ENCODE peak calls at places on chromosomes 12 and 14, in nine cellular contexts. G is islet precursor cell; P is SK-MEL-5; Z is stromal cell of bone marrow; U is T-helper 9 cell; T is hippocampal formation; W is stimulated activated CD8-positive, alpha-beta memory T cell treated with anti-CD3 and anti-CD28 coated beads, Interleukin-4, amount 100 ng/mL, for 1 hour; J is ecto neural progenitor cell; E is thoracic aorta. Y is an unnamed sample.

GRCh38 chr12:133264173-133264572 is 28.5 kb upstream of the ANHX start:
- DNase-seq in Z (no peak), T (no peak), G (no peak), U (no peak), E (no peak), W (no peak), J (no peak), P (no peak), Y (no peak)

GRCh38 chr14:61150851-61151250 is 130.3 kb downstream of the TMEM30B start:
- DNase-seq in Z (no peak), J (no peak), U (no peak), G (no peak), T (no peak), W (no peak), P (no peak), E (no peak), Y (no peak)

GRCh38 chr12:121059031-121059898 is 20.2 kb upstream of the OASL start:
- DNase-seq in T (no peak), J (no peak), E (no peak), P (no peak), W (no peak), U (no peak), Z (no peak), G (peak), Y (peak)

GRCh38 chr14:91329615-91330014 is 85.1 kb upstream of the GPR68 start:
- DNase-seq in W (no peak), E (no peak), U (no peak), P (no peak), Z (no peak), G (no peak), J (no peak), T (no peak), Y (no peak)

GRCh38 chr12:27064397-27065342 is 17.7 kb downstream of the C12orf71 start:
- DNase-seq in W (no peak), U (no peak), T (no peak), G (no peak), J (no peak), E (no peak), Z (no peak), P (no peak), Y (no peak)

GRCh38 chr12:118126119-118126757 is 9.7 kb upstream of the PEBP1 start:
- DNase-seq in E (no peak), U (no peak), J (no peak), G (no peak), Z (no peak), P (no peak), T (no peak), W (no peak), Y (no peak)

GRCh38 chr12:128075332-128075731 is 191.6 kb upstream of the TMEM132C start:
- DNase-seq in J (no peak), Z (no peak), U (no peak), P (no peak), W (no peak), G (peak), E (no peak), T (no peak), Y (peak)

GRCh38 chr14:53167602-53168328 is 14.6 kb upstream of the DDHD1 start:
- DNase-seq in G (no peak), U (no peak), T (no peak), W (no peak), Z (no peak), P (no peak), E (no peak), J (no peak), Y (no peak)

GRCh38 chr12:132342322-132342721 is 12.9 kb upstream of the GALNT9 start:
- DNase-seq in P (no peak), W (no peak), J (peak), T (no peak), G (peak), Z (no peak), E (no peak), U (no peak), Y (no peak)

GRCh38 chr14:86065407-86065806 is 535.5 kb downstream of the FLRT2 start:
- DNase-seq in P (no peak), Z (no peak), U (no peak), E (no peak), W (no peak), J (no peak), G (no peak), T (no peak), Y (no peak)

GRCh38 chr14:23327947-23328744 is 6.9 kb downstream of the PABPN1 start:
- DNase-seq in Z (peak), E (no peak), J (peak), W (no peak), T (peak), P (peak), G (peak), U (peak), Y (no peak)

GRCh38 chr12:132439333-132439904 is 50.5 kb upstream of the FBRSL1 start:
- DNase-seq in T (no peak), P (no peak), Z (no peak), U (no peak), W (no peak), G (no peak), E (no peak), J (no peak), Y (no peak)

GRCh38 chr12:96015672-96016071 is 19.5 kb upstream of the HAL start:
- DNase-seq in Z (no peak), P (peak), J (no peak), W (no peak), E (no peak), G (peak), U (no peak), T (no peak), Y (no peak)

GRCh38 chr12:39145175-39145999 is 240.0 kb upstream of the CPNE8 start:
- DNase-seq in Z (no peak), G (peak), E (no peak), J (peak), T (no peak), U (no peak), W (no peak), P (peak), Y (no peak)

GRCh38 chr12:132604108-132605054 is 6.0 kb downstream of the LRCOL1 start:
- DNase-seq in E (no peak), P (no peak), W (no peak), T (no peak), J (no peak), Z (no peak), U (no peak), G (peak), Y (no peak)

GRCh38 chr12:19971396-19971802 is 396.9 kb upstream of the PDE3A start:
- DNase-seq in W (no peak), J (peak), U (no peak), Z (no peak), T (no peak), G (peak), P (peak), E (no peak), Y (no peak)

GRCh38 chr14:92670177-92670576 is 78.2 kb downstream of the LGMN start:
- DNase-seq in U (no peak), G (no peak), P (no peak), Z (peak), T (no peak), W (no peak), E (no peak), J (no peak), Y (no peak)

GRCh38 chr12:123945441-123946151 is 27.0 kb downstream of the CCDC92 start:
- DNase-seq in G (no peak), U (no peak), E (no peak), W (no peak), J (no peak), Z (no peak), P (no peak), T (no peak), Y (no peak)

GRCh38 chr12:122031342-122032216 is 9.9 kb downstream of the BCL7A start:
- DNase-seq in U (peak), P (peak), E (no peak), G (peak), J (peak), Z (no peak), T (no peak), W (no peak), Y (no peak)

GRCh38 chr14:68978550-68978911 is 571 bp downstream of the ACTN1 start:
- DNase-seq in T (no peak), Z (no peak), G (peak), W (no peak), E (no peak), J (peak), P (no peak), U (peak), Y (no peak)

GRCh38 chr12:43338848-43339526 is 213.0 kb downstream of the ADAMTS20 start:
- DNase-seq in J (no peak), E (no peak), T (no peak), W (no peak), U (no peak), Z (peak), P (peak), G (peak), Y (no peak)

GRCh38 chr14:101965145-101965531 is 765 bp downstream of the DYNC1H1 start:
- DNase-seq in G (peak), E (no peak), U (peak), J (peak), Z (peak), T (peak), W (peak), P (peak), Y (no peak)

GRCh38 chr14:61662001-61662400 is 33.3 kb upstream of the HIF1A start:
- DNase-seq in T (no peak), E (no peak), P (no peak), U (no peak), G (no peak), W (no peak), Z (no peak), J (no peak), Y (no peak)

GRCh38 chr14:105999361-106000028 is 473.1 kb downstream of the TMEM121 start:
- DNase-seq in U (peak), P (peak), W (peak), T (no peak), J (no peak), Z (no peak), E (no peak), G (no peak), Y (no peak)

GRCh38 chr12:66290716-66291200 is 11.5 kb upstream of the HELB start:
- DNase-seq in J (no peak), Z (no peak), E (no peak), P (no peak), W (no peak), G (no peak), U (no peak), T (no peak), Y (no peak)

GRCh38 chr12:30417697-30418231 is 277.9 kb downstream of the IPO8 start:
- DNase-seq in J (no peak), G (peak), U (no peak), P (no peak), W (no peak), T (no peak), Z (peak), E (no peak), Y (no peak)

GRCh38 chr12:30694412-30694955 is 1.2 kb downstream of the IPO8 start:
- DNase-seq in Z (no peak), T (no peak), P (no peak), E (no peak), U (no peak), W (no peak), G (no peak), J (no peak), Y (no peak)

GRCh38 chr14:104878582-104878981 is 13.5 kb downstream of the CEP170B start:
- DNase-seq in J (no peak), T (no peak), U (no peak), G (no peak), E (no peak), Z (no peak), P (no peak), W (no peak), Y (no peak)

GRCh38 chr14:73324536-73324932 is 87.2 kb downstream of the PAPLN start:
- DNase-seq in T (no peak), E (no peak), W (no peak), Z (no peak), J (no peak), G (no peak), U (no peak), P (no peak), Y (no peak)

GRCh38 chr12:105920161-105920684 is 218.5 kb downstream of the NUAK1 start:
- DNase-seq in U (no peak), E (no peak), J (no peak), T (no peak), W (no peak), Z (no peak), G (peak), P (no peak), Y (no peak)

GRCh38 chr12:24223926-24224325 is 274.5 kb upstream of the SOX5 start:
- DNase-seq in G (no peak), J (no peak), U (no peak), P (no peak), E (no peak), Z (no peak), T (no peak), W (no peak), Y (no peak)

GRCh38 chr12:2842948-2843347 is 8.1 kb upstream of the NRIP2 start:
- DNase-seq in W (no peak), P (peak), U (no peak), G (no peak), J (no peak), Z (no peak), E (no peak), T (no peak), Y (peak)

GRCh38 chr14:96461950-96462798 is 40.0 kb upstream of the PAPOLA start:
- DNase-seq in U (no peak), G (peak), Z (no peak), J (peak), W (no peak), T (no peak), P (no peak), E (no peak), Y (no peak)

GRCh38 chr12:52741378-52742195 is 35.6 kb downstream of the KRT76 start:
- DNase-seq in P (peak), T (no peak), E (no peak), W (peak), J (peak), U (peak), Z (peak), G (peak), Y (no peak)

GRCh38 chr12:70043490-70044138 is 199.6 kb upstream of the CNOT2 start:
- DNase-seq in W (no peak), P (no peak), E (no peak), Z (no peak), U (no peak), G (no peak), J (no peak), T (no peak), Y (no peak)

GRCh38 chr12:25072901-25073645 is 121.9 kb downstream of the DNAI7 start:
- DNase-seq in G (no peak), U (no peak), J (no peak), E (no peak), P (no peak), W (no peak), Z (no peak), T (no peak), Y (no peak)

GRCh38 chr12:88578274-88578673 is 2.0 kb downstream of the KITLG start:
- DNase-seq in T (no peak), E (no peak), P (peak), J (peak), G (peak), U (no peak), Z (peak), W (no peak), Y (no peak)

GRCh38 chr14:74464785-74465184 is 28.3 kb downstream of the NPC2 start:
- DNase-seq in P (no peak), J (no peak), E (no peak), Z (no peak), W (no peak), T (no peak), G (no peak), U (no peak), Y (no peak)

GRCh38 chr14:51597511-51597920 is 54.2 kb upstream of the FRMD6 start:
- DNase-seq in U (no peak), J (no peak), W (no peak), E (no peak), T (no peak), Z (no peak), P (no peak), G (no peak), Y (no peak)

Y was measured in vagina.